ENCODE peak calls at places on chromosomes 5 and 9, in four cellular contexts. Y is stomach; R is CD4-positive, CD25-positive, alpha-beta regulatory T cell; O is Karpas-422. U is an unnamed sample. For H3K27me3, the result is how much of the 10 kb centered on the place peaks cover.

GRCh38 chr9:19162026-19162366 is 34.7 kb upstream of the PLIN2 start:
- DNase-seq in Y (no peak), R (no peak), O (no peak), U (no peak)

GRCh38 chr5:156356238-156356637 is 29.3 kb downstream of the SGCD start:
- DNase-seq in Y (no peak), R (no peak), O (no peak), U (no peak)

GRCh38 chr5:39106332-39106731 is 32.1 kb upstream of the RICTOR start:
- DNase-seq in Y (no peak), R (no peak), O (peak), U (no peak)

GRCh38 chr5:69078921-69079537 is 14.8 kb upstream of the SLC30A5 start:
- DNase-seq in Y (no peak), R (no peak), O (no peak), U (no peak)

GRCh38 chr9:13598738-13599137 is 319.2 kb upstream of the MPDZ start:
- DNase-seq in Y (no peak), R (no peak), O (no peak), U (no peak)

GRCh38 chr9:131125038-131125287 is 423 bp upstream of the NUP214 start:
- DNase-seq in Y (no peak), R (no peak), O (no peak), U (no peak)

GRCh38 chr5:54455413-54456157 is at the start of gene HSPB3:
- DNase-seq in Y (no peak), R (no peak), O (no peak), U (no peak)

GRCh38 chr9:38079410-38080105 is 10.5 kb upstream of the SHB start:
- DNase-seq in Y (no peak), R (no peak), O (no peak), U (no peak)

GRCh38 chr9:95313010-95313498 is 4.5 kb downstream of the FANCC start:
- DNase-seq in Y (peak), R (no peak), O (no peak), U (peak)

GRCh38 chr5:150146862-150147579 is 8.6 kb downstream of the PDGFRB start:
- DNase-seq in Y (no peak), R (no peak), O (no peak), U (no peak)

GRCh38 chr9:137138701-137139467 is at the start of gene GRIN1:
- DNase-seq in Y (no peak), R (no peak), O (no peak), U (no peak)
- H3K27me3 ChIP-seq in Y (under half), R (under half), O (under half), U (under half)

DNA sequence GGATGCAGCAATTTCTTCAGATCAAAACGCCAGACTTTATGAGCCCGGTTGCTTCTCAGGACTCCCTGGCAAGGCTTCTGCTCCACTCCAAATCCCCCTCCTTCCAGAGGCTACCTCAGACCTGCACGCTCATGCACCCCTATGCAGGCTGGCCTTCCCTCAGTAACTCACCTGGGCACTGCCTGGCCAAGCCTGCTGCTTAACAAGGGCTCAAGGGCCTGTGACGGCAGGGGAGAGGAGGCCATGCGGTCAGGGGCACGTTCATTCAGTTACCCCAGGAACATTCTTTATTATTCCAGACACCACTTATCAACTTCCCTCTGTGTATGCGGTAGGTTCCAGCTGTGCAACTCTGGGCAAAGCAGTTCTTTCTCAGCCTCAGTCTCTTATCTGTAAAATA is 79.6 kb downstream of the HRH2 start:
- DNase-seq in Y (no peak), R (no peak), O (no peak), U (no peak)
- H3K27me3 ChIP-seq in Y (under half), R (under half), O (under half), U (under half)

GRCh38 chr5:1292846-1293415 is 1.9 kb downstream of the TERT start:
- DNase-seq in Y (no peak), R (no peak), O (no peak), U (no peak)
- H3K27me3 ChIP-seq in Y (under half), R (under half), O (under half), U (under half)

GRCh38 chr5:175103746-175104145 is 340.2 kb downstream of the DRD1 start:
- DNase-seq in Y (no peak), R (no peak), O (no peak), U (no peak)
- H3K27me3 ChIP-seq in Y (under half), R (under half), O (under half), U (under half)

DNA sequence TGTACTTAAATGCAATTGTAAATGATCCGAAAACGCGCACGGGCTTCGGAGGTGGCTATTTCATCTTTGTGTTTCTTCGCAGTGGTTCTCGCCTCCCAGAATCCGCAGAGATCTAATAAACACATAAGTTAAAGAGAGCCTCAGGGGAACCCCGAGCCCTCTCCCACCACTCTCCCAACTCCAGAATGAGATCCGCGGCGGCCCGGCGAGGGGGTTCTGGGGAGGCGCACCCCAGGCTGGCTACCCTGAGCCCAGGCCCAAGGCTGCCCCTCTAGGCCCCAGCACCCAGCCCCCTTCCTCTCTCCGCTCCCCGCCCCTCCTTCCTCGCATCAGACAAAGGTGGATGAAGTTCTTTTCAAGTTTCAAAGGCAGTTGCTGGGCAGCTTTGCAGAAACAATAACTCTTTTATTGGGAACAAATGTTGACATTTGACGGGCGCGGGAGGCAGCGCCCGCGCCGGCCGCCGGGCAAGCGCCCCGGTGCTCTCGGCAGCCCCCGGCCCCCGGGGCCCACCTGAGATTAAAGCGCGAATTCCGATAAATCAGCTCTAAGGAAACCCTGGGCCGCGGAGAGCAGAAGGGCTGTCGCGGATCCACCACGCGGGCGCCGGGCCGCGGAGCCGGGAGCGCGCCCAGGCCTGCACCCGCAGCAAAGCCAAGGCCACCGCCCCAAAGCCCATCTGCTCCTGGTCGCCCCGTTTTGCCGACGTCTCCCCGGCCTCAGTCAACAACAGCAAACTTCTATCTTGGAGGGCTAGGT is 8.4 kb downstream of the IRX2 start:
- DNase-seq in Y (no peak), R (no peak), O (no peak), U (no peak)
- H3K27me3 ChIP-seq in Y (under half), R (under half), O (under half), U (under half)

GRCh38 chr5:2669913-2670312 is 81.6 kb downstream of the IRX2 start:
- DNase-seq in Y (no peak), R (no peak), O (no peak), U (no peak)
- H3K27me3 ChIP-seq in Y (under half), R (under half), O (under half), U (under half)

GRCh38 chr5:35061216-35061615 is 13.5 kb upstream of the AGXT2 start:
- DNase-seq in Y (no peak), R (no peak), O (no peak), U (no peak)
- H3K27me3 ChIP-seq in Y (under half), R (under half), O (under half), U (under half)

GRCh38 chr5:94457788-94458187 is 160.6 kb downstream of the KIAA0825 start:
- DNase-seq in Y (no peak), R (no peak), O (no peak), U (no peak)
- H3K27me3 ChIP-seq in Y (under half), R (under half), O (under half), U (under half)

GRCh38 chr5:2738700-2739359 is 12.6 kb downstream of the IRX2 start:
- DNase-seq in Y (no peak), R (no peak), O (no peak), U (no peak)
- H3K27me3 ChIP-seq in Y (under half), R (under half), O (under half), U (under half)

DNA sequence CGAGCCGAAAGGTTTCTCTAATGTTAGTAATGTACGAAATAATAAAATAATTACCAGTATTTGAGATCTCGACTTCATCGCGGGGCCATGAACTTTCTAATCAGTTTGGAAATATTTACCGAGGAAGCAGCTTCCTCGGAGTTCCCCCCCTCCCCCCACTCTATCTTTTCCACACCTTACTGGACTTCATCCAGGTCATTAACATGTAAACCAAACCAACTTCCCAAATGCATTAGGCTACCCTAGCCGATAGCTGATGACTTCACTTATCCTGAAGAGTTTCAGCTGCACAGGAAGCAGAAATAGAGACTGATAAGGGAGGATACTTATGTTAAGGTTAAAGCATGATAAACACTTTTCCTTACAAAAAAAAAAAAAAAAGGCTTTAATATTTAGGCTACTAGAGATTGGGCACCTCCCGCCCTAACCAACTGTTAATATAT is 1.5 kb upstream of the MEF2C start:
- DNase-seq in Y (no peak), R (no peak), O (peak), U (no peak)
- H3K27me3 ChIP-seq in Y (under half), R (under half), O (under half), U (under half)